ENCODE peak calls at places on chromosomes 12 and 14, in five cellular contexts. H, F, E, X and I are unnamed samples.
A peak's percentile ranks its signal among the peaks of the same experiment; 100 is the strongest.

GRCh38 chr14:61300209-61300608 is 19.1 kb upstream of the TMEM30B start:
- DNase-seq in H (no peak), E (no peak), X (no peak), F (no peak), I (no peak)

GRCh38 chr12:62779488-62779887 is 155.5 kb downstream of the PPM1H start:
- DNase-seq in H (no peak), F (no peak), E (no peak), X (no peak), I (no peak)

GRCh38 chr14:22553445-22553844 is 35.6 kb downstream of the DAD1 start:
- DNase-seq in F (no peak), H (no peak), E (no peak), X (no peak), I (no peak)

GRCh38 chr12:102483466-102483865 is 3.1 kb upstream of the IGF1 start:
- DNase-seq in F (no peak), E (no peak), H (no peak), X (no peak), I (no peak)

GRCh38 chr14:56482306-56482705 is 97.3 kb upstream of the TMEM260 start:
- DNase-seq in E (peak; percentile 40), H (no peak), F (no peak), X (no peak), I (no peak)

GRCh38 chr12:90055071-90055470 is 346.4 kb upstream of the ATP2B1 start:
- DNase-seq in H (no peak), F (no peak), E (no peak), X (no peak), I (no peak)

GRCh38 chr12:70393787-70394519 is 27.9 kb downstream of the KCNMB4 start:
- DNase-seq in X (no peak), F (no peak), E (peak; percentile 70), H (no peak), I (no peak)

GRCh38 chr12:121124402-121125109 is 8.1 kb upstream of the P2RX7 start:
- DNase-seq in F (no peak), E (peak; percentile 91), X (no peak), H (no peak), I (no peak)

GRCh38 chr12:48613321-48613720 is 43.5 kb upstream of the LALBA start:
- DNase-seq in F (no peak), H (no peak), X (no peak), E (no peak), I (no peak)

GRCh38 chr14:52044791-52045522 is 23.9 kb downstream of the NID2 start:
- DNase-seq in F (no peak), E (peak; percentile 88), H (no peak), X (no peak), I (no peak)

GRCh38 chr14:92217956-92218355 is 96.2 kb downstream of the CPSF2 start:
- DNase-seq in H (no peak), X (no peak), F (no peak), E (peak; percentile 15), I (no peak)

GRCh38 chr14:76870146-76870545 is 43.9 kb downstream of the LRRC74A start:
- DNase-seq in H (no peak), X (no peak), E (peak; percentile 8), F (no peak), I (no peak)

GRCh38 chr12:104506691-104507401 is 50.1 kb downstream of the CHST11 start:
- DNase-seq in F (peak; percentile 78), X (no peak), E (no peak), H (no peak), I (no peak)

GRCh38 chr14:67683821-67684220 is 9.4 kb upstream of the VTI1B start:
- DNase-seq in H (no peak), X (no peak), F (no peak), E (no peak), I (no peak)

GRCh38 chr12:92739099-92739498 is 36.3 kb downstream of the PLEKHG7 start:
- DNase-seq in F (no peak), E (peak; percentile 36), X (no peak), H (no peak), I (no peak)